ENCODE peak calls at places on chromosome 4, in four cellular contexts. One of them, this sample, is unnamed.

GRCh38 chr4:135718019-135718418 is 1516.4 kb upstream of the PABPC4L start:
- DNase-seq in heart left ventricle: no peak
- DNase-seq in astrocyte of the spinal cord: peak
- DNase-seq in thoracic aorta: no peak
- DNase-seq in this sample: no peak

GRCh38 chr4:77167866-77168265 is 10.9 kb downstream of the CCNG2 start:
- DNase-seq in heart left ventricle: no peak
- DNase-seq in astrocyte of the spinal cord: no peak
- DNase-seq in thoracic aorta: no peak
- DNase-seq in this sample: no peak

GRCh38 chr4:82043809-82044137 is 330.0 kb downstream of the HNRNPD start:
- DNase-seq in heart left ventricle: no peak
- DNase-seq in astrocyte of the spinal cord: no peak
- DNase-seq in thoracic aorta: no peak
- DNase-seq in this sample: no peak

GRCh38 chr4:125225806-125226205 is 88.9 kb upstream of the FAT4 start:
- DNase-seq in heart left ventricle: no peak
- DNase-seq in astrocyte of the spinal cord: no peak
- DNase-seq in thoracic aorta: no peak
- DNase-seq in this sample: no peak

GRCh38 chr4:72568959-72569718 is at the start of gene ADAMTS3:
- DNase-seq in heart left ventricle: peak
- DNase-seq in astrocyte of the spinal cord: peak
- DNase-seq in thoracic aorta: no peak
- DNase-seq in this sample: peak

GRCh38 chr4:6333301-6334202 is 63.9 kb downstream of the WFS1 start:
- DNase-seq in heart left ventricle: no peak
- DNase-seq in astrocyte of the spinal cord: no peak
- DNase-seq in thoracic aorta: no peak
- DNase-seq in this sample: no peak

GRCh38 chr4:1246901-1247810 is 1.8 kb downstream of the CTBP1 start:
- DNase-seq in heart left ventricle: no peak
- DNase-seq in astrocyte of the spinal cord: no peak
- DNase-seq in thoracic aorta: no peak
- DNase-seq in this sample: no peak

GRCh38 chr4:40562681-40563080 is 67.0 kb downstream of the RBM47 start:
- DNase-seq in heart left ventricle: no peak
- DNase-seq in astrocyte of the spinal cord: no peak
- DNase-seq in thoracic aorta: no peak
- DNase-seq in this sample: no peak

GRCh38 chr4:10100734-10101216 is 15.8 kb downstream of the WDR1 start:
- DNase-seq in heart left ventricle: peak
- DNase-seq in astrocyte of the spinal cord: no peak
- DNase-seq in thoracic aorta: no peak
- DNase-seq in this sample: no peak

GRCh38 chr4:167282171-167282864 is 48.0 kb upstream of the SPOCK3 start:
- DNase-seq in heart left ventricle: no peak
- DNase-seq in astrocyte of the spinal cord: peak
- DNase-seq in thoracic aorta: no peak
- DNase-seq in this sample: no peak

GRCh38 chr4:7444731-7445130 is 10.0 kb upstream of the PSAPL1 start:
- DNase-seq in heart left ventricle: no peak
- DNase-seq in astrocyte of the spinal cord: no peak
- DNase-seq in thoracic aorta: no peak
- DNase-seq in this sample: no peak

GRCh38 chr4:60868232-60868960 is 331.7 kb upstream of the ADGRL3 start:
- DNase-seq in heart left ventricle: no peak
- DNase-seq in astrocyte of the spinal cord: no peak
- DNase-seq in thoracic aorta: no peak
- DNase-seq in this sample: no peak

GRCh38 chr4:136812100-136812880 is 720.0 kb downstream of the PCDH18 start:
- DNase-seq in heart left ventricle: no peak
- DNase-seq in astrocyte of the spinal cord: no peak
- DNase-seq in thoracic aorta: no peak
- DNase-seq in this sample: no peak

GRCh38 chr4:183356931-183357675 is 34.9 kb upstream of the CLDN24 start:
- DNase-seq in heart left ventricle: no peak
- DNase-seq in astrocyte of the spinal cord: no peak
- DNase-seq in thoracic aorta: no peak
- DNase-seq in this sample: no peak

GRCh38 chr4:65893311-65893710 is 223.0 kb upstream of the EPHA5 start:
- DNase-seq in heart left ventricle: no peak
- DNase-seq in astrocyte of the spinal cord: no peak
- DNase-seq in thoracic aorta: no peak
- DNase-seq in this sample: no peak

GRCh38 chr4:109462297-109462696 is 28.7 kb downstream of the SEC24B start:
- DNase-seq in heart left ventricle: no peak
- DNase-seq in astrocyte of the spinal cord: no peak
- DNase-seq in thoracic aorta: no peak
- DNase-seq in this sample: no peak

GRCh38 chr4:10033191-10033881 is 12.0 kb upstream of the SLC2A9 start:
- DNase-seq in heart left ventricle: peak
- DNase-seq in astrocyte of the spinal cord: peak
- DNase-seq in thoracic aorta: no peak
- DNase-seq in this sample: no peak

GRCh38 chr4:122632396-122633143 is 11.7 kb upstream of the IL21 start:
- DNase-seq in heart left ventricle: no peak
- DNase-seq in astrocyte of the spinal cord: no peak
- DNase-seq in thoracic aorta: no peak
- DNase-seq in this sample: no peak

GRCh38 chr4:128831526-128832252 is 22.2 kb downstream of the JADE1 start:
- DNase-seq in heart left ventricle: no peak
- DNase-seq in astrocyte of the spinal cord: peak
- DNase-seq in thoracic aorta: no peak
- DNase-seq in this sample: no peak

GRCh38 chr4:128835498-128836222 is 26.2 kb downstream of the JADE1 start:
- DNase-seq in heart left ventricle: peak
- DNase-seq in astrocyte of the spinal cord: no peak
- DNase-seq in thoracic aorta: no peak
- DNase-seq in this sample: peak

GRCh38 chr4:128827280-128827679 is 17.8 kb downstream of the JADE1 start:
- DNase-seq in heart left ventricle: no peak
- DNase-seq in astrocyte of the spinal cord: no peak
- DNase-seq in thoracic aorta: no peak
- DNase-seq in this sample: no peak

GRCh38 chr4:128832253-128832641 is 22.7 kb downstream of the JADE1 start:
- DNase-seq in heart left ventricle: no peak
- DNase-seq in astrocyte of the spinal cord: no peak
- DNase-seq in thoracic aorta: no peak
- DNase-seq in this sample: no peak

DNA sequence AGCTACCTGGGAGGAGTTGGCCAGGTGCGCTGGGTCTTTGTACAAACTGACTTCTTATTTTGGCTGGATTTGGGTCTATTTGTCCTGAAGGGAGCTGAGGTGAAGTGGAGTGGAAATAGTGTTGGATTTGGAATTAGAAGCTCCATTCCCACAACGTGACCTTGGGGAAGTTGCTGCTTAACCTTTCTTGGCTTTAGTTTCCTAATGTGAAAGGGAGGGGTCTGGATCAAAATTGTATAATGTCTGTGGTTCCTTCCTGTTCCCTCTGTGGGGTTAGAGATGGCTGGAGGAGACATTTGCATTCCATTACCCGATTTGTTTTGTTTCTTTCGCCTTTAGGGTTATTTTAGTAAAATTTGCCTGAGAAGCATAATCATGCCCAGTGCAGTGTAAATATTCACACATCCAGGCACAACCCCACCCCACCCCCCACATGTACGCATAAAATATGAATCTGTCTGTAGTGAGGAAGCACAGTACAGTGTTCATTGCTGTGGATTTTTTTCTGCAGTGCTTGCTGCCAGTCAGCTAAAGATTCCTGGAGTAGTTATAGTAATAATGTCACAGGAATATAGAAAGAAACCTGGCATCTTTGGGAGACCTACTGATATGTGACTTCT is 21.5 kb downstream of the JADE1 start:
- DNase-seq in heart left ventricle: no peak
- DNase-seq in astrocyte of the spinal cord: no peak
- DNase-seq in thoracic aorta: no peak
- DNase-seq in this sample: no peak
- H3K4me3 ChIP-seq in heart left ventricle: no peak
- H3K4me3 ChIP-seq in astrocyte of the spinal cord: no peak
- H3K4me3 ChIP-seq in thoracic aorta: peak
- H3K4me3 ChIP-seq in this sample: no peak

GRCh38 chr4:67699603-67700002 is 1.4 kb downstream of the UBA6 start:
- DNase-seq in heart left ventricle: no peak
- DNase-seq in astrocyte of the spinal cord: no peak
- DNase-seq in thoracic aorta: no peak
- DNase-seq in this sample: no peak

GRCh38 chr4:67700874-67701850 is at the start of gene UBA6:
- DNase-seq in heart left ventricle: peak
- DNase-seq in astrocyte of the spinal cord: peak
- DNase-seq in thoracic aorta: peak
- DNase-seq in this sample: peak

GRCh38 chr4:67700119-67700873 is 659 bp downstream of the UBA6 start:
- DNase-seq in heart left ventricle: no peak
- DNase-seq in astrocyte of the spinal cord: peak
- DNase-seq in thoracic aorta: no peak
- DNase-seq in this sample: no peak

GRCh38 chr4:67704843-67705242 is 3.9 kb upstream of the UBA6 start:
- DNase-seq in heart left ventricle: no peak
- DNase-seq in astrocyte of the spinal cord: no peak
- DNase-seq in thoracic aorta: no peak
- DNase-seq in this sample: no peak

GRCh38 chr4:67702166-67702565 is 1.2 kb upstream of the UBA6 start:
- DNase-seq in heart left ventricle: no peak
- DNase-seq in astrocyte of the spinal cord: no peak
- DNase-seq in thoracic aorta: no peak
- DNase-seq in this sample: no peak
- H3K4me3 ChIP-seq in heart left ventricle: no peak
- H3K4me3 ChIP-seq in astrocyte of the spinal cord: peak
- H3K4me3 ChIP-seq in thoracic aorta: peak
- H3K4me3 ChIP-seq in this sample: no peak

GRCh38 chr4:37978509-37978908 is 18.3 kb downstream of the PTTG2 start:
- DNase-seq in heart left ventricle: no peak
- DNase-seq in astrocyte of the spinal cord: no peak
- DNase-seq in thoracic aorta: no peak
- DNase-seq in this sample: no peak

GRCh38 chr4:37982736-37983135 is 22.5 kb downstream of the PTTG2 start:
- DNase-seq in heart left ventricle: no peak
- DNase-seq in astrocyte of the spinal cord: no peak
- DNase-seq in thoracic aorta: no peak
- DNase-seq in this sample: no peak

GRCh38 chr4:37981844-37982720 is 21.9 kb downstream of the PTTG2 start:
- DNase-seq in heart left ventricle: no peak
- DNase-seq in astrocyte of the spinal cord: peak
- DNase-seq in thoracic aorta: no peak
- DNase-seq in this sample: no peak

GRCh38 chr4:37983951-37984350 is 23.8 kb downstream of the PTTG2 start:
- DNase-seq in heart left ventricle: no peak
- DNase-seq in astrocyte of the spinal cord: no peak
- DNase-seq in thoracic aorta: no peak
- DNase-seq in this sample: no peak

DNA sequence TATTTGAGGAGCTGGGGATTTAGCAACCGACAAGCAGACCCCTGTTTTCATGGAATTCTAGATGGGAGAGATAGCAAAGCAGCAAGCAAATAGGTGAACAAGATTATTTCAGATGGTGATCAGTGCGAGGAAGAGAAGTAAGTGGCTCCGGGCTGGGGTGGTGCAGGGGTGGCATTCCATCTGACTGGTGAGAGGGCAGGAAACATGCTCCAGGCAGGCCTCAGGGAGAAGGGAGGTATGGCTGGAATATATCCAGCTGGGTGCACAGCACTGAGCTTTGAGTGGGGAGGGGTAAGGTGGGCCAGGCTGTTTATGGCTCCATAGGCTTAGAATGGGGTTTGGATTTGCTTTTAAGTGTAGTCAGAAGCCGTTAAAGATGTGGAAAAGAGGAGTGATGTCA is 21.2 kb downstream of the PTTG2 start:
- DNase-seq in heart left ventricle: no peak
- DNase-seq in astrocyte of the spinal cord: no peak
- DNase-seq in thoracic aorta: no peak
- DNase-seq in this sample: no peak
- H3K4me3 ChIP-seq in heart left ventricle: no peak
- H3K4me3 ChIP-seq in astrocyte of the spinal cord: no peak
- H3K4me3 ChIP-seq in thoracic aorta: no peak
- H3K4me3 ChIP-seq in this sample: no peak

GRCh38 chr4:110623710-110624015 is 786 bp upstream of the PITX2 start:
- DNase-seq in heart left ventricle: no peak
- DNase-seq in astrocyte of the spinal cord: no peak
- DNase-seq in thoracic aorta: no peak
- DNase-seq in this sample: no peak
- H3K4me3 ChIP-seq in heart left ventricle: no peak
- H3K4me3 ChIP-seq in astrocyte of the spinal cord: no peak
- H3K4me3 ChIP-seq in thoracic aorta: no peak
- H3K4me3 ChIP-seq in this sample: no peak

GRCh38 chr4:140095694-140096482 is 58.1 kb downstream of the MAML3 start:
- DNase-seq in heart left ventricle: peak
- DNase-seq in astrocyte of the spinal cord: peak
- DNase-seq in thoracic aorta: no peak
- DNase-seq in this sample: no peak
- H3K4me3 ChIP-seq in heart left ventricle: no peak
- H3K4me3 ChIP-seq in astrocyte of the spinal cord: no peak
- H3K4me3 ChIP-seq in thoracic aorta: peak
- H3K4me3 ChIP-seq in this sample: no peak

GRCh38 chr4:112144546-112145325 is 518 bp upstream of the FAM241A start:
- DNase-seq in heart left ventricle: peak
- DNase-seq in astrocyte of the spinal cord: no peak
- DNase-seq in thoracic aorta: no peak
- DNase-seq in this sample: no peak
- H3K4me3 ChIP-seq in heart left ventricle: peak
- H3K4me3 ChIP-seq in astrocyte of the spinal cord: peak
- H3K4me3 ChIP-seq in thoracic aorta: peak
- H3K4me3 ChIP-seq in this sample: peak

DNA sequence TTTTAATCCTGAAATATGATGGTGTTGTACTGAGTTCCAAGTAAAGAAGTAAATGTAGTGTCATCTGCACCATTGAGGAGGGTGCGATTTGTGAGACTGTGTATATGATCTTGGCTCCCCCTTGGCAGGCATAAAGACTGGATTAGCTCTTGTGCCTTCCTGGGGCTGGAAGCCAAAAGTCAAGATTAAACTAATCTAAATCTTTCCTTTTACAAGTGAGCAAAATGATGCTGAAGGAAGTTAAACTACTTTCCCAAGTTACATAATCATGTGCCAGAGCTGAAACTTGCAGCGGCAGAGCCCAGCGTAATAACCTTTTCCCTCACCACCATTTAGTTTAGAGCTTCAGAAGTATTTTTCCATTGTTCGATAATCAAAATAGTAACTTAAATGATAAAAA is 82.3 kb upstream of the ANK2 start:
- DNase-seq in heart left ventricle: no peak
- DNase-seq in astrocyte of the spinal cord: no peak
- DNase-seq in thoracic aorta: no peak
- DNase-seq in this sample: no peak
- H3K4me3 ChIP-seq in heart left ventricle: no peak
- H3K4me3 ChIP-seq in astrocyte of the spinal cord: no peak
- H3K4me3 ChIP-seq in thoracic aorta: no peak
- H3K4me3 ChIP-seq in this sample: no peak

This sample was measured in right atrium auricular region.